ENCODE peak calls at places on chromosomes 16 and 17, in six cellular contexts. One of them, this sample, is unnamed.

GRCh38 chr17:39994448-39994847 is 13.8 kb downstream of the PSMD3 start:
- DNase-seq in DMS53: no peak
- DNase-seq in pons: no peak
- DNase-seq in astrocyte of the spinal cord: no peak
- DNase-seq in GM12865: no peak
- DNase-seq in CD4-positive, alpha-beta T cell: no peak
- DNase-seq in this sample: no peak

GRCh38 chr17:42806249-42806648 is 7.6 kb downstream of the CNTD1 start:
- DNase-seq in pons: no peak
- DNase-seq in DMS53: peak
- DNase-seq in GM12865: no peak
- DNase-seq in astrocyte of the spinal cord: no peak
- DNase-seq in CD4-positive, alpha-beta T cell: no peak
- DNase-seq in this sample: no peak

GRCh38 chr17:40301315-40301714 is 7.7 kb upstream of the RARA start:
- DNase-seq in pons: no peak
- DNase-seq in DMS53: peak
- DNase-seq in CD4-positive, alpha-beta T cell: no peak
- DNase-seq in GM12865: no peak
- DNase-seq in astrocyte of the spinal cord: no peak
- DNase-seq in this sample: no peak

GRCh38 chr17:59651346-59651745 is 31.7 kb downstream of the CLTC start:
- DNase-seq in astrocyte of the spinal cord: peak
- DNase-seq in DMS53: no peak
- DNase-seq in GM12865: no peak
- DNase-seq in CD4-positive, alpha-beta T cell: no peak
- DNase-seq in pons: no peak
- DNase-seq in this sample: no peak

GRCh38 chr16:4373909-4374742 is 2.5 kb downstream of the VASN start:
- DNase-seq in CD4-positive, alpha-beta T cell: no peak
- DNase-seq in pons: peak
- DNase-seq in GM12865: no peak
- DNase-seq in astrocyte of the spinal cord: peak
- DNase-seq in DMS53: peak
- DNase-seq in this sample: no peak

GRCh38 chr16:11530171-11530940 is 56.4 kb downstream of the LITAF start:
- DNase-seq in astrocyte of the spinal cord: no peak
- DNase-seq in CD4-positive, alpha-beta T cell: no peak
- DNase-seq in DMS53: no peak
- DNase-seq in GM12865: no peak
- DNase-seq in pons: no peak
- DNase-seq in this sample: no peak

GRCh38 chr16:10552998-10553491 is 27.4 kb downstream of the EMP2 start:
- DNase-seq in CD4-positive, alpha-beta T cell: peak
- DNase-seq in astrocyte of the spinal cord: no peak
- DNase-seq in GM12865: peak
- DNase-seq in pons: peak
- DNase-seq in DMS53: no peak
- DNase-seq in this sample: peak

GRCh38 chr17:32723310-32723955 is 153.5 kb downstream of the MYO1D start:
- DNase-seq in GM12865: no peak
- DNase-seq in CD4-positive, alpha-beta T cell: no peak
- DNase-seq in pons: peak
- DNase-seq in astrocyte of the spinal cord: no peak
- DNase-seq in DMS53: no peak
- DNase-seq in this sample: no peak

GRCh38 chr17:79937981-79938695 is 97.5 kb downstream of the TBC1D16 start:
- DNase-seq in DMS53: no peak
- DNase-seq in astrocyte of the spinal cord: no peak
- DNase-seq in pons: no peak
- DNase-seq in GM12865: no peak
- DNase-seq in CD4-positive, alpha-beta T cell: no peak
- DNase-seq in this sample: no peak

GRCh38 chr17:32477220-32477619 is 9.6 kb upstream of the CDK5R1 start:
- DNase-seq in astrocyte of the spinal cord: no peak
- DNase-seq in CD4-positive, alpha-beta T cell: no peak
- DNase-seq in pons: no peak
- DNase-seq in DMS53: no peak
- DNase-seq in GM12865: no peak
- DNase-seq in this sample: no peak

GRCh38 chr16:11401161-11402050 is 56.1 kb downstream of the RMI2 start:
- DNase-seq in CD4-positive, alpha-beta T cell: no peak
- DNase-seq in astrocyte of the spinal cord: no peak
- DNase-seq in DMS53: peak
- DNase-seq in GM12865: no peak
- DNase-seq in pons: no peak
- DNase-seq in this sample: no peak

GRCh38 chr16:537415-538335 is 10.2 kb downstream of the CAPN15 start:
- DNase-seq in GM12865: no peak
- DNase-seq in DMS53: no peak
- DNase-seq in CD4-positive, alpha-beta T cell: no peak
- DNase-seq in pons: no peak
- DNase-seq in astrocyte of the spinal cord: no peak
- DNase-seq in this sample: no peak

GRCh38 chr16:29775742-29776408 is 2.2 kb upstream of the ZG16 start:
- DNase-seq in DMS53: peak
- DNase-seq in astrocyte of the spinal cord: no peak
- DNase-seq in CD4-positive, alpha-beta T cell: no peak
- DNase-seq in GM12865: no peak
- DNase-seq in pons: no peak
- DNase-seq in this sample: no peak

GRCh38 chr16:85569615-85570212 is 43.4 kb upstream of the GSE1 start:
- DNase-seq in GM12865: peak
- DNase-seq in pons: no peak
- DNase-seq in DMS53: no peak
- DNase-seq in astrocyte of the spinal cord: peak
- DNase-seq in CD4-positive, alpha-beta T cell: no peak
- DNase-seq in this sample: peak

GRCh38 chr16:51839697-51840462 is 688.8 kb upstream of the SALL1 start:
- DNase-seq in CD4-positive, alpha-beta T cell: no peak
- DNase-seq in pons: no peak
- DNase-seq in GM12865: no peak
- DNase-seq in DMS53: peak
- DNase-seq in astrocyte of the spinal cord: no peak
- DNase-seq in this sample: no peak

GRCh38 chr17:68246271-68247028 is 1.4 kb upstream of the AMZ2 start:
- DNase-seq in DMS53: peak
- DNase-seq in pons: no peak
- DNase-seq in astrocyte of the spinal cord: no peak
- DNase-seq in CD4-positive, alpha-beta T cell: no peak
- DNase-seq in GM12865: no peak
- DNase-seq in this sample: no peak

GRCh38 chr17:45768000-45768399 is 16.1 kb upstream of the CRHR1 start:
- DNase-seq in CD4-positive, alpha-beta T cell: no peak
- DNase-seq in pons: no peak
- DNase-seq in GM12865: no peak
- DNase-seq in astrocyte of the spinal cord: no peak
- DNase-seq in DMS53: no peak
- DNase-seq in this sample: no peak

GRCh38 chr16:29898786-29899515 is 399 bp downstream of the SEZ6L2 start:
- DNase-seq in DMS53: peak
- DNase-seq in pons: no peak
- DNase-seq in astrocyte of the spinal cord: no peak
- DNase-seq in CD4-positive, alpha-beta T cell: no peak
- DNase-seq in GM12865: no peak
- DNase-seq in this sample: no peak

This sample was measured in MM.1S.